ENCODE peak calls at places on chromosomes 5 and 9, in six cellular contexts. D is lower lobe of right lung, R is left ventricle myocardium inferior, Y is mesothelial cell of epicardium, H is gastrocnemius medialis, T is Calu3. Q is an unnamed sample.

GRCh38 chr9:42388146-42388690 is 204.8 kb downstream of the SPATA31A6 start:
- DNase-seq in Y (no peak), R (no peak), H (no peak), D (no peak), T (no peak), Q (no peak)

GRCh38 chr5:130267926-130268325 is 363.7 kb downstream of the CHSY3 start:
- DNase-seq in R (no peak), Y (no peak), T (no peak), H (no peak), D (no peak), Q (no peak)

GRCh38 chr5:169142264-169142970 is 158.5 kb downstream of the SLIT3 start:
- DNase-seq in R (peak; percentile 60), H (peak; percentile 42), T (no peak), D (no peak), Y (no peak), Q (no peak)

GRCh38 chr5:15585128-15585527 is 85.1 kb downstream of the FBXL7 start:
- DNase-seq in H (no peak), R (no peak), T (no peak), D (no peak), Y (no peak), Q (no peak)

GRCh38 chr9:76560481-76560891 is 101.5 kb downstream of the GCNT1 start:
- DNase-seq in D (no peak), R (no peak), H (no peak), T (peak; percentile 38), Y (peak; percentile 51), Q (no peak)

GRCh38 chr5:77333036-77333435 is 122.6 kb downstream of the PDE8B start:
- DNase-seq in D (no peak), H (no peak), T (no peak), R (no peak), Y (no peak), Q (no peak)

GRCh38 chr9:33076031-33076359 is 479 bp downstream of the SMU1 start:
- DNase-seq in T (no peak), H (no peak), D (no peak), R (no peak), Y (no peak), Q (no peak)

GRCh38 chr5:134554319-134555222 is 29.1 kb downstream of the JADE2 start:
- DNase-seq in R (peak; percentile 73), D (peak; percentile 55), Y (no peak), H (peak; percentile 50), T (peak; percentile 55), Q (no peak)

GRCh38 chr9:694499-695154 is 146.9 kb upstream of the DMRT1 start:
- DNase-seq in D (no peak), H (peak; percentile 65), R (peak; percentile 47), Y (no peak), T (peak; percentile 30), Q (no peak)

GRCh38 chr5:115386657-115387056 is 90.2 kb upstream of the CCDC112 start:
- DNase-seq in R (no peak), Y (no peak), H (no peak), D (no peak), T (no peak), Q (no peak)

GRCh38 chr9:114737118-114737517 is 55.1 kb upstream of the TEX48 start:
- DNase-seq in D (no peak), R (no peak), Y (no peak), T (no peak), H (no peak), Q (no peak)

GRCh38 chr5:126503602-126504104 is 80.4 kb downstream of the GRAMD2B start:
- DNase-seq in D (no peak), T (no peak), H (peak; percentile 46), Y (no peak), R (no peak), Q (no peak)

GRCh38 chr5:137822158-137822764 is 45.4 kb upstream of the MYOT start:
- DNase-seq in H (peak; percentile 18), T (peak; percentile 75), D (no peak), R (no peak), Y (peak; percentile 47), Q (peak; percentile 53)

GRCh38 chr9:137369111-137369787 is 53.7 kb downstream of the EXD3 start:
- DNase-seq in R (no peak), Y (no peak), T (no peak), D (no peak), H (no peak), Q (no peak)

GRCh38 chr5:150106669-150107068 is 20.3 kb upstream of the CSF1R start:
- DNase-seq in T (no peak), H (no peak), Y (no peak), D (no peak), R (no peak), Q (no peak)

GRCh38 chr5:63127054-63127453 is 548.4 kb downstream of the LRRC70 start:
- DNase-seq in R (no peak), D (no peak), Y (no peak), H (no peak), T (no peak), Q (no peak)

GRCh38 chr5:169742773-169743296 is 105.8 kb downstream of the DOCK2 start:
- DNase-seq in Y (no peak), H (no peak), D (no peak), T (no peak), R (no peak), Q (no peak)

GRCh38 chr9:6557883-6558282 is 87.6 kb downstream of the GLDC start:
- DNase-seq in Y (no peak), R (no peak), D (no peak), H (no peak), T (no peak), Q (peak; percentile 18)

GRCh38 chr5:166625210-166625865 is 1666.1 kb upstream of the WWC1 start:
- DNase-seq in T (no peak), D (no peak), H (no peak), Y (no peak), R (no peak), Q (no peak)

GRCh38 chr5:133428072-133428660 is 184.2 kb downstream of the FSTL4 start:
- DNase-seq in R (no peak), H (no peak), D (no peak), T (no peak), Y (no peak), Q (no peak)

GRCh38 chr9:70043689-70044449 is at the start of gene MAMDC2:
- DNase-seq in R (peak; percentile 76), Y (peak; percentile 59), D (peak; percentile 53), H (peak; percentile 40), T (peak; percentile 14), Q (peak; percentile 49)

DNA sequence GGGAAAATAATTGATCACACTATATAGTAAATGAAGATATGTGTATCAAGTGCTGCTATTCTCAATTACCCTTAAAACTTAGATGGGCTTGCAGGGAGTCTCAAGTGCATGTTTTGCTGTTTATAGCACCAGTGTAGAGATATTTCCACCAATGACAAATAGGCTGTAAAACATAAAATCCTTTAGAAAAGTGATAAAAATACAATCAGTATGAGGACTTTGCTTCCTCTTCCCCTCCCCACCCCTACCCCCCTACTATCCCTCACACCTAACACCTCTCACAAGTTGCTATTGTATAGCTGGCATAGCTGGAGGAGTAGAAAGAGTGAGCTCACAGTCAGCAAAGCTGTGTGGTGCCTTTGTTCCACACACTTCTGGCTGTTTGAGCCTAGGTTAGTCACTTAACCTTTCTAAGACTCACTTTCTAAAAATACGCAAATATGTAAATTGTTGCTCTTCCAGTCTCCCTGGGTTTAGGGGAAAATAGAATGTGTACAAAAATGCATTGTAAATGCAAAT is 93.1 kb downstream of the PDE4D start:
- DNase-seq in D (no peak), R (no peak), Y (no peak), T (no peak), H (no peak), Q (no peak)
- TF ChIP-seq CTCF in D (no peak), R (no peak), Y (peak; percentile 15), T (peak; percentile 21), H (no peak), Q (peak; percentile 28)

DNA sequence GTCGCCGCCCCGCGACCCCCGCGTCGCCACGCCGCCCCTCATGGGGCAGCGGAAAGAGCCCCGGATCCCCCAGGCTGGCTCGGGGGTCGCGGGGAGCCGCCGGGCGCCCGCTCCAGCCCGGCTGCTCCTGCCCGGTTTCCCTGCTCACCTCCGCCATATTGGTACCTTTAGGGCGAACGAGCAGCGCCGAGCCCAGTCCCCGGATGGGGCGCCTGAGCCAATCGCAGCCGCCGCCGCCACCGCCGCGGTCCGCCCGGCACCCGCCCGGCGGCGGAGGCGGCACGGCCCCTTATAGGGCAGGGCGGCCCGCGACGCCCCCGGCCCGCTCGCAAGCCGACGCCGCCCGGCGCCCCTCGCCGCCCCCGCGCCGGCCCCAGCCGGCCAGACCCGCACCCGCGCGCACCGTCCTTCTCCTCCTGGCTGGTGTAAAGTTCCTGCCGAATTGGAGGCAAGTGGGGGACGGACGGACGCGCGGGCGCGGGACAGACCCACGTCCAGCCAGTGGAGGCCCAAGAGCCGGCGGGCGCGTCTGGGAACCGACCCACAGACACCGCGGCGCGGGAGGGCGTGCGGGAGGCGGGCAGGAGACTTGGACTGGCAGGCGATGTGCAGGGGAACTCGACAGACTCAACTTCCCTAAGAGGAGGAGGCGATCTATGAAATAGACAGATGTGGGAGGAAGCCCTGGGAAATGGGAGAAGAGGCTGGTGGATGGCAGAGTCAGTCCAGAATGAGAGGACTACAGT is at the start of gene MIER3:
- DNase-seq in Y (peak; percentile 83), H (peak; percentile 66), R (peak; percentile 84), T (peak; percentile 83), D (peak; percentile 88), Q (peak; percentile 82)
- TF ChIP-seq CTCF in Y (no peak), H (no peak), R (no peak), T (no peak), D (no peak), Q (no peak)

DNA sequence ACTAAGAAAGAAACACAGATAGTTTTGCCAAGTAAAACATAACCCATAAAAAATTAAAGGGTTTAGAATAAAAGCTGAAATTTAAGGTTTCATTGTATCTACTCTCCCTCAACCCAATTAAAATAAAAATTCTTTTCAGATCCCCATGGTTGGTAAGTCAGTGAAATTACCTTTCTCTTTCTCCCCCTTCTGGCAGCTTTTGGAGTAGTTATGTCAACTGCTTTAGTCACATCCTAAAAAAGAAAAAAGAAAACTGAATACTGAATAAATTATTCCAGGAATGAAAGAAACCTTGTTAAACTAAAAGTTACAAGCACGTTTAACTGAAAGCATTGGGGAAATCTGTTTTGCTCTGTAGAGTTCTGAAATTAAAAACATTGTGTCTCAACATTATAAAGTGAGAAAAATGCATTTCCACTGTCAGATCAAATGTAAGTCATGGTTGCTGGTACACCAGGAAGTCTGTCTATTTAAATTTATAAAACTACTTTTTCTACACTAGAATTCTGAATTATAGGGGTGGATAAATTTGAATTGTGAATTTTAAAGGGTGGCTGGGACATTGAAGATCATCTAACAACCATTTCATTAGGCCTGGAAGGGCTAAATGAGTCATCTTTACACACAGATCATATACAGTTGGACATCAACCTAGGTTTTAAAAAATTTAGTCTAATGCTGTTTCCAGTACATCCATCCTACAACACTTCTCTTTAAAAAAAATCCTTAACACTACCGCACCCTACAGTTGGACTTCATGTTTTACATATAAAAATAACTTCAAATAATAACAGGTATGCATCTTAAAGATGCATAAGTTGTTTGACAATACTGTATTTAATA is 24.7 kb downstream of the PSIP1 start:
- DNase-seq in H (no peak), T (no peak), D (no peak), R (no peak), Y (no peak), Q (no peak)
- TF ChIP-seq CTCF in H (no peak), T (no peak), D (peak; percentile 33), R (peak; percentile 53), Y (peak; percentile 45), Q (peak; percentile 59)

DNA sequence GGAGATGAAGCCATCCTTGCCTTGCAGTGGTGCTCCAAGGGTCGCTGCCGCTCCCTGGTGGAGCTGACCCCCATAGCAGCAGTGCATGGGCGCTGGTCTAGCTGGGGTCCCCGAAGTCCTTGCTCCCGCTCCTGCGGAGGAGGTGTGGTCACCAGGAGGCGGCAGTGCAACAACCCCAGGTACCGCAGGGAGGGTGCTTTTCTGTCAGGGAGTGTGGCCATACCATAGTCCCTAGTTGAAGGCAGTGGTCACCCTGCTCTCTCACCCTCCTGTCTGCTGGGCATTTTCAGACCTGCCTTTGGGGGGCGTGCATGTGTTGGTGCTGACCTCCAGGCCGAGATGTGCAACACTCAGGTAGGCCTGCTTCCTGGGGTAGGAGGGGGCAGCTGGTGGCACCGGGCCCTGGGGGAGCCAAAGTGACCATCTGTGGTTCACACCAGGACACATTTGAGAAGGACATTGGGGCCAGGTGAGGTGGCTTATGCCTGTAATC is 11.2 kb downstream of the ADAMTS13 start:
- DNase-seq in T (no peak), Y (no peak), H (no peak), R (no peak), D (no peak), Q (no peak)
- TF ChIP-seq CTCF in T (no peak), Y (no peak), H (no peak), R (no peak), D (no peak), Q (no peak)

Q was measured in endothelial cell.